ENCODE peak calls at places on chromosomes 5 and 9, in six cellular contexts. J is astrocyte of the spinal cord, U is T-cell, W is aorta, N is NCI-H1436 treated with DMSO at 0.1 percent for 48 hours, F is HFFc6. S is an unnamed sample.
A peak's percentile ranks its signal among the peaks of the same experiment; 100 is the strongest.

GRCh38 chr5:147509041-147509709 is 693 bp downstream of the DPYSL3 start:
- DNase-seq in J (no peak), U (no peak), W (peak; percentile 69), N (no peak), F (no peak), S (no peak)

GRCh38 chr5:179906795-179907569 is 715 bp downstream of the TBC1D9B start:
- DNase-seq in J (peak; percentile 4), U (no peak), W (no peak), N (no peak), F (no peak), S (no peak)

GRCh38 chr5:25944786-25945185 is 1093.6 kb downstream of the CDH9 start:
- DNase-seq in J (no peak), U (no peak), W (no peak), N (no peak), F (no peak), S (no peak)

GRCh38 chr5:138601444-138601843 is 26.2 kb upstream of the HSPA9 start:
- DNase-seq in J (peak; percentile 68), U (no peak), W (no peak), N (no peak), F (peak; percentile 79), S (peak; percentile 38)

GRCh38 chr5:135448071-135448704 is 1.0 kb upstream of the DCANP1 start:
- DNase-seq in J (no peak), U (no peak), W (peak; percentile 6), N (no peak), F (no peak), S (no peak)

GRCh38 chr5:74232281-74232680 is 408.2 kb downstream of the ENC1 start:
- DNase-seq in J (peak; percentile 79), U (no peak), W (no peak), N (no peak), F (peak; percentile 83), S (peak; percentile 28)

GRCh38 chr5:81052325-81052724 is 92.2 kb downstream of the RASGRF2 start:
- DNase-seq in J (no peak), U (no peak), W (no peak), N (no peak), F (no peak), S (no peak)

GRCh38 chr5:136811551-136811950 is 446.2 kb upstream of the TRPC7 start:
- DNase-seq in J (peak; percentile 87), U (no peak), W (no peak), N (no peak), F (peak; percentile 87), S (peak; percentile 76)

GRCh38 chr9:33139421-33140228 is 27.5 kb downstream of the B4GALT1 start:
- DNase-seq in J (peak; percentile 97), U (no peak), W (peak; percentile 78), N (no peak), F (no peak), S (peak; percentile 97)

GRCh38 chr9:90458485-90458884 is 184.1 kb downstream of the DIRAS2 start:
- DNase-seq in J (no peak), U (no peak), W (no peak), N (no peak), F (no peak), S (no peak)

GRCh38 chr5:106880656-106881055 is 790.1 kb downstream of the EFNA5 start:
- DNase-seq in J (no peak), U (no peak), W (no peak), N (no peak), F (no peak), S (no peak)

GRCh38 chr5:93883459-93883858 is 142.1 kb upstream of the POU5F2 start:
- DNase-seq in J (no peak), U (no peak), W (no peak), N (no peak), F (no peak), S (no peak)

GRCh38 chr5:18433336-18433735 is 799.1 kb downstream of the TAF11L14 start:
- DNase-seq in J (no peak), U (no peak), W (no peak), N (no peak), F (no peak), S (no peak)

GRCh38 chr9:68678430-68678829 is 26.6 kb upstream of the PIP5K1B start:
- DNase-seq in J (no peak), U (no peak), W (no peak), N (no peak), F (no peak), S (no peak)

GRCh38 chr5:94740328-94740727 is 121.9 kb downstream of the SLF1 start:
- DNase-seq in J (no peak), U (no peak), W (no peak), N (no peak), F (no peak), S (no peak)

GRCh38 chr5:173016621-173017046 is 33.1 kb downstream of the ATP6V0E1 start:
- DNase-seq in J (peak; percentile 73), U (no peak), W (no peak), N (no peak), F (peak; percentile 38), S (no peak)

GRCh38 chr5:39376293-39376714 is 12.0 kb upstream of the C9 start:
- DNase-seq in J (peak; percentile 56), U (no peak), W (no peak), N (no peak), F (peak; percentile 55), S (peak; percentile 49)

GRCh38 chr5:149404746-149405549 is 25.9 kb upstream of the IL17B start:
- DNase-seq in J (peak; percentile 84), U (no peak), W (peak; percentile 23), N (no peak), F (peak; percentile 87), S (no peak)

GRCh38 chr9:93035821-93036351 is 22.6 kb upstream of the SUSD3 start:
- DNase-seq in J (no peak), U (no peak), W (no peak), N (no peak), F (no peak), S (no peak)

GRCh38 chr5:17001418-17001817 is 65.3 kb upstream of the MYO10 start:
- DNase-seq in J (peak; percentile 82), U (no peak), W (no peak), N (no peak), F (peak; percentile 10), S (no peak)

GRCh38 chr5:83145241-83145640 is 67.9 kb downstream of the XRCC4 start:
- DNase-seq in J (no peak), U (no peak), W (no peak), N (no peak), F (no peak), S (no peak)

GRCh38 chr9:404229-404628 is 189.6 kb downstream of the DOCK8 start:
- DNase-seq in J (no peak), U (no peak), W (no peak), N (no peak), F (no peak), S (no peak)

GRCh38 chr5:148961261-148962199 is 101.3 kb downstream of the SH3TC2 start:
- DNase-seq in J (no peak), U (no peak), W (no peak), N (no peak), F (no peak), S (no peak)

GRCh38 chr5:146947181-146947941 is 68.8 kb upstream of the PPP2R2B start:
- DNase-seq in J (no peak), U (no peak), W (no peak), N (no peak), F (peak; percentile 1), S (no peak)

GRCh38 chr5:52956915-52957747 is 32.0 kb upstream of the ITGA2 start:
- DNase-seq in J (no peak), U (no peak), W (no peak), N (no peak), F (no peak), S (no peak)

GRCh38 chr9:129885018-129885669 is 49.9 kb downstream of the USP20 start:
- DNase-seq in J (no peak), U (no peak), W (peak; percentile 71), N (no peak), F (no peak), S (no peak)

GRCh38 chr5:152623951-152624350 is 218.9 kb upstream of the NMUR2 start:
- DNase-seq in J (no peak), U (no peak), W (no peak), N (no peak), F (no peak), S (no peak)

GRCh38 chr9:13690595-13690994 is 411.1 kb upstream of the MPDZ start:
- DNase-seq in J (no peak), U (no peak), W (no peak), N (no peak), F (no peak), S (no peak)

GRCh38 chr9:86503926-86504325 is 149.7 kb upstream of the TUT7 start:
- DNase-seq in J (no peak), U (no peak), W (no peak), N (no peak), F (no peak), S (no peak)

GRCh38 chr9:35611230-35611797 is 6.3 kb downstream of the TESK1 start:
- DNase-seq in J (peak; percentile 38), U (peak; percentile 47), W (peak; percentile 69), N (no peak), F (no peak), S (no peak)

GRCh38 chr5:88544616-88545150 is 276.0 kb upstream of the TMEM161B start:
- DNase-seq in J (no peak), U (no peak), W (no peak), N (no peak), F (no peak), S (no peak)

GRCh38 chr5:78642701-78643100 is 5.9 kb downstream of the LHFPL2 start:
- DNase-seq in J (no peak), U (no peak), W (no peak), N (no peak), F (no peak), S (no peak)

GRCh38 chr5:68464424-68464823 is 248.9 kb downstream of the PIK3R1 start:
- DNase-seq in J (peak; percentile 61), U (no peak), W (no peak), N (no peak), F (no peak), S (peak; percentile 31)

GRCh38 chr5:43231977-43232376 is 40.0 kb downstream of the NIM1K start:
- DNase-seq in J (no peak), U (no peak), W (no peak), N (no peak), F (no peak), S (no peak)

GRCh38 chr9:98326402-98327248 is 71.2 kb upstream of the TBC1D2 start:
- DNase-seq in J (peak; percentile 41), U (no peak), W (no peak), N (no peak), F (no peak), S (peak; percentile 28)

GRCh38 chr5:84480873-84481637 is 96.4 kb upstream of the EDIL3 start:
- DNase-seq in J (no peak), U (no peak), W (no peak), N (no peak), F (no peak), S (no peak)

GRCh38 chr9:136848393-136849037 is 694 bp upstream of the PHPT1 start:
- DNase-seq in J (no peak), U (no peak), W (no peak), N (no peak), F (peak; percentile 33), S (no peak)

GRCh38 chr9:105138306-105138801 is 106.1 kb upstream of the SLC44A1 start:
- DNase-seq in J (peak; percentile 78), U (no peak), W (peak; percentile 58), N (no peak), F (no peak), S (no peak)

GRCh38 chr5:530556-530955 is 6.3 kb upstream of the SLC9A3 start:
- DNase-seq in J (no peak), U (no peak), W (peak; percentile 30), N (no peak), F (no peak), S (no peak)

S was measured in astrocyte of the cerebellum.